ENCODE peak calls at places on chromosomes 6 and 20, in five cellular contexts. P is CD4-positive, CD25-positive, alpha-beta regulatory T cell; O is thoracic aorta; I is IMR-90; Z is MM.1S. T is an unnamed sample. For H3K4me1, the result is how much of the 10 kb centered on the place peaks cover.

GRCh38 chr6:16505711-16506362 is 255.4 kb downstream of the ATXN1 start:
- DNase-seq in Z (no peak), P (no peak), I (peak), O (no peak), T (no peak)

GRCh38 chr6:155272353-155273222 is 8.8 kb downstream of the CLDN20 start:
- DNase-seq in Z (no peak), I (peak), O (no peak), P (no peak), T (no peak)

GRCh38 chr6:149904661-149905370 is 6.9 kb upstream of the RAET1E start:
- DNase-seq in Z (no peak), O (no peak), P (no peak), I (no peak), T (no peak)

GRCh38 chr6:14671261-14671681 is 553.7 kb downstream of the CD83 start:
- DNase-seq in O (no peak), I (peak), Z (no peak), P (no peak), T (no peak)

GRCh38 chr6:127267742-127268588 is 1.3 kb downstream of the RNF146 start:
- DNase-seq in I (no peak), Z (peak), O (no peak), P (no peak), T (no peak)

GRCh38 chr6:24929255-24929654 is 6.5 kb downstream of the RIPOR2 start:
- DNase-seq in I (no peak), Z (peak), O (no peak), P (no peak), T (no peak)

GRCh38 chr6:135938588-135939215 is 87.2 kb downstream of the PDE7B start:
- DNase-seq in O (no peak), I (peak), P (no peak), Z (no peak), T (no peak)

GRCh38 chr20:63736893-63737689 is 627 bp downstream of the LIME1 start:
- DNase-seq in O (no peak), I (no peak), Z (peak), P (peak), T (peak)

GRCh38 chr6:15267221-15267620 is 21.4 kb downstream of the JARID2 start:
- DNase-seq in P (no peak), O (no peak), Z (no peak), I (no peak), T (no peak)

GRCh38 chr6:49806145-49806544 is 19.1 kb upstream of the PGK2 start:
- DNase-seq in O (no peak), I (no peak), Z (no peak), P (no peak), T (no peak)

GRCh38 chr20:61954276-61955021 is 111.2 kb downstream of the TAF4 start:
- DNase-seq in Z (no peak), P (no peak), O (no peak), I (no peak), T (peak)

GRCh38 chr6:25318589-25318988 is 39.4 kb downstream of the CARMIL1 start:
- DNase-seq in O (no peak), I (no peak), Z (no peak), P (no peak), T (no peak)

GRCh38 chr20:11158589-11158988 is 484.8 kb upstream of the JAG1 start:
- DNase-seq in I (no peak), P (no peak), O (no peak), Z (no peak), T (no peak)

GRCh38 chr20:16048881-16049280 is 524.4 kb downstream of the KIF16B start:
- DNase-seq in O (no peak), P (no peak), I (no peak), Z (no peak), T (no peak)

GRCh38 chr6:100116409-100117194 is 122.6 kb upstream of the MCHR2 start:
- DNase-seq in Z (peak), P (peak), O (no peak), I (peak), T (no peak)

GRCh38 chr6:17858576-17858975 is 128.9 kb downstream of the KIF13A start:
- DNase-seq in O (no peak), Z (no peak), I (no peak), P (no peak), T (no peak)

GRCh38 chr6:168388641-168389633 is 52.0 kb upstream of the SMOC2 start:
- DNase-seq in I (no peak), P (no peak), Z (no peak), O (no peak), T (peak)

GRCh38 chr20:57844626-57845596 is 135.1 kb upstream of the PMEPA1 start:
- DNase-seq in Z (no peak), O (no peak), I (no peak), P (no peak), T (no peak)

GRCh38 chr6:89067796-89068195 is 12.8 kb upstream of the PNRC1 start:
- DNase-seq in Z (no peak), P (no peak), I (no peak), O (no peak), T (no peak)

GRCh38 chr20:13119583-13119982 is 101.5 kb upstream of the ISM1 start:
- DNase-seq in Z (peak), O (no peak), P (peak), I (peak), T (no peak)

GRCh38 chr6:63805808-63806572 is 170.4 kb downstream of the PHF3 start:
- DNase-seq in P (no peak), O (no peak), I (peak), Z (no peak), T (no peak)

GRCh38 chr20:47956261-47956995 is 171.1 kb upstream of the SULF2 start:
- DNase-seq in P (no peak), I (no peak), Z (no peak), O (no peak), T (no peak)

GRCh38 chr6:3426817-3427739 is 29.8 kb downstream of the SLC22A23 start:
- DNase-seq in Z (no peak), P (no peak), I (no peak), O (no peak), T (no peak)

GRCh38 chr6:53999088-53999755 is 112.0 kb upstream of the MLIP start:
- DNase-seq in Z (no peak), I (no peak), O (no peak), P (no peak), T (peak)

GRCh38 chr20:37846573-37846972 is 56.4 kb upstream of the VSTM2L start:
- DNase-seq in Z (no peak), I (no peak), O (no peak), P (no peak), T (no peak)

GRCh38 chr6:130282234-130282995 is 59.7 kb upstream of the SAMD3 start:
- DNase-seq in Z (peak), I (peak), O (no peak), P (peak), T (no peak)

GRCh38 chr6:132596201-132596600 is 6.7 kb upstream of the TAAR5 start:
- DNase-seq in O (no peak), Z (no peak), P (no peak), I (no peak), T (peak)

GRCh38 chr20:34876161-34877001 is at the start of gene ACSS2:
- DNase-seq in I (peak), O (peak), Z (peak), P (peak), T (peak)
- H3K4me1 ChIP-seq in I (under half), O (under half), Z (under half), P (under half), T (under half)

DNA sequence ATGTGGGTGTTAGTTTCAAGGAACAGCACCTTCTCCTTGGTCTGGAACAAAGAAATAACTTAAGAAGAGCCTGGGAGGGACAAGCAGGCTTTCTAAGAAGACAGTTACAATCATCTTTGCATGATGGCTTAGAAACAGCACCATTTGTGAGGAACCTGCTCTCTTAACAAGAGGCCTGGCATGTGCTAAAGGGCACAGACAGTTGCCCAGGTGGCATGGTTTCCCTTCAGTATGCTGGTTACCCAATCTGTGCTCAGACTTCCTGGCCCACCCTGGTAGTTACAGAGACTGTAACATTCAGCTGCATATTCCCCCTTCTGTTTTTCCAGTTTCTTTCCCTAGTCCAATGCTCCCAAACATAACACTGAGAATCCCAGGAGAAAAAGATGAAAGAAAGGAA is 84.0 kb downstream of the CHD6 start:
- DNase-seq in I (no peak), Z (no peak), O (no peak), P (no peak), T (no peak)
- H3K27ac ChIP-seq in I (no peak), Z (no peak), O (no peak), P (no peak), T (no peak)

GRCh38 chr6:169800116-169800667 is 48.8 kb downstream of the ERMARD start:
- DNase-seq in P (no peak), Z (no peak), O (no peak), I (no peak), T (peak)
- H3K4me3 ChIP-seq in P (no peak), Z (no peak), O (no peak), I (no peak), T (no peak)

DNA sequence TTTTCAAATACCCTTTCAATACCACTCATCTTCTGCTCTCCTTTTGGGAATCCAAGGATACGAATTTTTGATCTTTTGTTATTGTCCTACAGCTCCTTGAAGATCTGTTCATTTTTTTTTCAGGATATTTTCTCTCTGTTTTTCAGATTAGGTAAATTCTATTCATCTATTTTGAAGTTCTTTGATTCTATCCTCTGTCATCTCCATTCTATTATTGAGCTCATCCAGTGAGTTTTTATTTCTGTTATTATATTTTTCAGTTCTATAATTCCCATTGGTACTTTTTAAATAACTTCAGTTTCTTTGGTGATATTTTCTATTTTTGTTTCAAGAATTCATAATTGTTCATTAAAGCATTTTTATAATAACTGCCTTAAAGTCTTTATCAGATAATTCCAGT is 14.7 kb upstream of the ADTRP start:
- DNase-seq in O (no peak), Z (no peak), I (no peak), P (no peak), T (no peak)
- H3K4me1 ChIP-seq in O (under half), Z (under half), I (under half), P (under half), T (under half)

GRCh38 chr6:33319939-33320314 is 2.4 kb upstream of the ZBTB22 start:
- DNase-seq in I (no peak), P (no peak), O (no peak), Z (no peak), T (no peak)

GRCh38 chr6:33324139-33324538 is 6.6 kb upstream of the ZBTB22 start:
- DNase-seq in P (no peak), O (no peak), Z (no peak), I (no peak), T (no peak)

GRCh38 chr6:33320315-33321181 is 3.0 kb upstream of the ZBTB22 start:
- DNase-seq in O (no peak), Z (no peak), I (peak), P (no peak), T (peak)

GRCh38 chr6:33321227-33321626 is 3.7 kb upstream of the ZBTB22 start:
- DNase-seq in O (no peak), P (no peak), Z (no peak), I (no peak), T (no peak)

GRCh38 chr6:33323623-33323948 is 6.0 kb upstream of the ZBTB22 start:
- DNase-seq in Z (no peak), O (no peak), I (no peak), P (no peak), T (no peak)
- H3K27ac ChIP-seq in Z (peak), O (peak), I (peak), P (peak), T (peak)

T was measured in right lobe of liver.